ENCODE peak calls at places on chromosomes 16 and 17, in seven cellular contexts. U is GM12878, S is esophagus squamous epithelium, M is endothelial cell, N is WTC11, G is cardiac muscle cell, Q is neural crest cell. Z is an unnamed sample.

GRCh38 chr17:69254187-69254586 is 25.6 kb upstream of the ABCA10 start:
- DNase-seq in U (no peak), S (no peak), M (no peak), N (no peak), G (no peak), Q (no peak), Z (no peak)

GRCh38 chr16:83954577-83955016 is 1.6 kb downstream of the OSGIN1 start:
- DNase-seq in U (no peak), S (no peak), M (no peak), N (no peak), G (no peak), Q (no peak), Z (no peak)

GRCh38 chr16:73949574-73950348 is 346.9 kb upstream of the PSMD7 start:
- DNase-seq in U (no peak), S (no peak), M (no peak), N (no peak), G (no peak), Q (no peak), Z (no peak)

GRCh38 chr16:31386157-31386984 is 6.8 kb upstream of the ITGAD start:
- DNase-seq in U (no peak), S (no peak), M (no peak), N (no peak), G (peak), Q (no peak), Z (no peak)

GRCh38 chr17:79188679-79189078 is 114.1 kb downstream of the ENGASE start:
- DNase-seq in U (no peak), S (no peak), M (no peak), N (no peak), G (no peak), Q (no peak), Z (no peak)

GRCh38 chr17:7404737-7405412 is 978 bp upstream of the TMEM256 start:
- DNase-seq in U (no peak), S (no peak), M (peak), N (peak), G (peak), Q (peak), Z (peak)

GRCh38 chr17:2085648-2085949 is 30.7 kb downstream of the HIC1 start:
- DNase-seq in U (no peak), S (no peak), M (no peak), N (no peak), G (no peak), Q (no peak), Z (no peak)

GRCh38 chr17:13067629-13068303 is 49.9 kb upstream of the ELAC2 start:
- DNase-seq in U (no peak), S (no peak), M (no peak), N (no peak), G (no peak), Q (no peak), Z (no peak)

GRCh38 chr17:6098050-6098449 is 27.9 kb downstream of the WSCD1 start:
- DNase-seq in U (no peak), S (no peak), M (no peak), N (no peak), G (no peak), Q (no peak), Z (no peak)

GRCh38 chr17:19311016-19311415 is 51.5 kb downstream of the B9D1 start:
- DNase-seq in U (no peak), S (no peak), M (no peak), N (no peak), G (no peak), Q (no peak), Z (no peak)

GRCh38 chr17:63019138-63019873 is 53.3 kb downstream of the TANC2 start:
- DNase-seq in U (no peak), S (no peak), M (no peak), N (no peak), G (no peak), Q (no peak), Z (no peak)

GRCh38 chr17:29618272-29619065 is 4.2 kb downstream of the CORO6 start:
- DNase-seq in U (no peak), S (no peak), M (no peak), N (no peak), G (no peak), Q (no peak), Z (no peak)

GRCh38 chr16:20853076-20853597 is 46.8 kb downstream of the REXO5 start:
- DNase-seq in U (no peak), S (no peak), M (no peak), N (no peak), G (peak), Q (no peak), Z (no peak)

GRCh38 chr16:48860341-48860740 is 250.4 kb upstream of the N4BP1 start:
- DNase-seq in U (no peak), S (no peak), M (no peak), N (no peak), G (no peak), Q (no peak), Z (no peak)

GRCh38 chr16:3664187-3664896 is 9.9 kb downstream of the DNASE1 start:
- DNase-seq in U (no peak), S (no peak), M (no peak), N (no peak), G (no peak), Q (no peak), Z (no peak)

GRCh38 chr17:50691550-50692447 is 15.9 kb downstream of the ANKRD40 start:
- DNase-seq in U (no peak), S (no peak), M (no peak), N (no peak), G (no peak), Q (no peak), Z (no peak)

GRCh38 chr16:78523212-78523995 is 423.9 kb downstream of the WWOX start:
- DNase-seq in U (no peak), S (no peak), M (no peak), N (no peak), G (no peak), Q (no peak), Z (peak)

GRCh38 chr17:34826332-34826731 is 134.9 kb downstream of the CCT6B start:
- DNase-seq in U (no peak), S (no peak), M (no peak), N (no peak), G (no peak), Q (peak), Z (no peak)

GRCh38 chr16:76535-77272 is 1.3 kb upstream of the MPG start:
- DNase-seq in U (no peak), S (no peak), M (peak), N (no peak), G (no peak), Q (no peak), Z (no peak)

GRCh38 chr17:8019665-8020064 is 17.2 kb downstream of the GUCY2D start:
- DNase-seq in U (no peak), S (no peak), M (no peak), N (no peak), G (no peak), Q (no peak), Z (no peak)

GRCh38 chr17:66451188-66452149 is 149.1 kb downstream of the PRKCA start:
- DNase-seq in U (no peak), S (no peak), M (peak), N (peak), G (peak), Q (peak), Z (peak)

DNA sequence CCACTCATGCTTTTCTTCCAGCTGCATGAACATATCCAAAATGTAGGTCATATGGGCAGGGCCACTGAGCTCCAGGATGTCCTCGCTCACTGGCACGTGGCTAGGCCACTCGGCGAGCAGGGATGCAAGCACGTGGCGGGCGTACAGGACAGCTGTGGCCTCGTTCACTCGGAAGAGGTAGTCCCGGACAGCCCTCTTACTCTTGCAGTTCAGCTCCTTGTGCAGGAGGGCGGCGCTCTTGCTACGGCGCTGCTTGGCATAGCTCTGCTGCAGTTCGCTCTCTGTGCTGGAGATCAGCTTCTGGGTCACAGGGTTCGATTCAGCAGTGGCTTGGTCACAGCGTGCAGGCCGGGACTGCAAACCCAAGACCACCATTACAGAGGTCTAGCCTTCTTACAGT is 53.1 kb upstream of the ATP2A3 start:
- DNase-seq in U (no peak), S (no peak), M (no peak), N (peak), G (no peak), Q (no peak), Z (no peak)
- TF ChIP-seq CTCF in U (peak), S (no peak), M (peak), N (no peak), G (no peak), Q (peak), Z (no peak)

GRCh38 chr16:85172465-85173071 is 60.3 kb upstream of the CIBAR2 start:
- DNase-seq in U (no peak), S (no peak), M (no peak), N (peak), G (peak), Q (no peak), Z (peak)
- TF ChIP-seq CTCF in U (peak), S (peak), M (no peak), N (no peak), G (peak), Q (peak), Z (no peak)

DNA sequence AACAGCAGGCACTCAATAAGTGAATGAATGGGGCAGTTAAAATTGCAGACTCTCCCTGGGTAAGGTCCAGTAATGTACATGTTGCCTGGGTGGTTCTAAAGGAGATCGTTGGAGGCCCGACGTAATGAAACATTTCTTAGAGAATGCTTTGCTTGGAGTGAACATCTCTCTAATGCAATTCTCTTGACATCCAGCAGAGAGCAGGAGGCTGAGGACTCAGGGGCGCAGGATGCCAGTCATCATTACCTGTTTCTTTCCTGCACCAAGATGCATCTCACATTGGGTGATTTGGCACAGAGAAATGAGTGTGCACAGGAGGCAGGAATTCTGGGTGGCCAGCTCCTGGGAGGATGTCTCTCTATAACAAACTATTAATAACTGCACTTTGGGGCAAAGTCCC is 130.3 kb upstream of the RBBP6 start:
- DNase-seq in U (no peak), S (no peak), M (no peak), N (no peak), G (peak), Q (no peak), Z (no peak)
- TF ChIP-seq CTCF in U (peak), S (no peak), M (no peak), N (peak), G (no peak), Q (peak), Z (peak)

GRCh38 chr17:33464669-33465275 is 171.7 kb upstream of the ASIC2 start:
- DNase-seq in U (no peak), S (no peak), M (no peak), N (no peak), G (peak), Q (no peak), Z (no peak)
- TF ChIP-seq CTCF in U (no peak), S (no peak), M (no peak), N (no peak), G (no peak), Q (no peak), Z (no peak)

GRCh38 chr16:88195911-88196465 is 186.8 kb upstream of the ZNF469 start:
- DNase-seq in U (no peak), S (no peak), M (no peak), N (no peak), G (no peak), Q (no peak), Z (no peak)

GRCh38 chr16:88196471-88197400 is 186.0 kb upstream of the ZNF469 start:
- DNase-seq in U (no peak), S (no peak), M (no peak), N (no peak), G (no peak), Q (no peak), Z (no peak)

GRCh38 chr16:88195021-88195581 is 187.7 kb upstream of the ZNF469 start:
- DNase-seq in U (no peak), S (no peak), M (no peak), N (no peak), G (no peak), Q (no peak), Z (peak)

GRCh38 chr16:88192601-88193000 is 190.2 kb upstream of the ZNF469 start:
- DNase-seq in U (no peak), S (no peak), M (no peak), N (no peak), G (no peak), Q (no peak), Z (no peak)

GRCh38 chr16:88194397-88195020 is 188.2 kb upstream of the ZNF469 start:
- DNase-seq in U (no peak), S (no peak), M (no peak), N (no peak), G (no peak), Q (no peak), Z (no peak)
- TF ChIP-seq CTCF in U (no peak), S (no peak), M (no peak), N (no peak), G (no peak), Q (peak), Z (no peak)

GRCh38 chr16:87172632-87173031 is 144.6 kb downstream of the C16orf95 start:
- DNase-seq in U (no peak), S (no peak), M (no peak), N (no peak), G (no peak), Q (no peak), Z (no peak)
- TF ChIP-seq CTCF in U (no peak), S (no peak), M (no peak), N (no peak), G (peak), Q (no peak), Z (peak)

DNA sequence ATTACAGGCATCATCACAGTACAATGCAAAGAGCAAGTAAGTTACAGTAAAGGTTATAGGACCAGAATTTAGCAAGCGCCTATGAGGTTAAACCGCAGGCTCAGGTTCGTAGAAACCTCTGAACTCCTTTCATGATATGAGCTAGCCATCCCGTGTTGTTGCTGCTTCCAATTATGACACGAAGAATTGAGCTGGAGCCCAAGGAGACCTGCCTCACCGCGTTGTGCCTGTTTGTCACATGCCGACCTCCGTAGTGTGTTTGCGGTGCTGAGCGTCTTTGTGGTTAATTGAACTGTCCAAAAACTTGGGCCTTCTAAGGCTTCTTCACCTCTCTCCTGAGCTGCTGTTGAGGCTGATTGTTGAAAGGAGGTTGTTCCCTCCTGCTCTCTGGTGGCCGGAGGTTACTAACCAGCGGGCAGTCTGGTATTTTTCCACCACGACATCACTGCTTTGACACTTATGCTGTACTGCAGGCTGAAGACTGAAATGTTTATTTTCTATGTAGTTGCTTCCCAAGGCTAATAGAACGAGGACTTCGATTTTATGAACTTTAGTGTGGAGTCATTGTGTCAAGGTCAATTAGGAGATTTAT is 67.5 kb downstream of the SEC14L1 start:
- DNase-seq in U (no peak), S (no peak), M (peak), N (peak), G (peak), Q (no peak), Z (no peak)
- TF ChIP-seq CTCF in U (no peak), S (no peak), M (no peak), N (no peak), G (peak), Q (no peak), Z (no peak)

GRCh38 chr16:84993926-84994325 is 17.4 kb downstream of the ZDHHC7 start:
- DNase-seq in U (no peak), S (no peak), M (no peak), N (no peak), G (no peak), Q (no peak), Z (no peak)

GRCh38 chr16:84999200-84999599 is 12.1 kb downstream of the ZDHHC7 start:
- DNase-seq in U (no peak), S (no peak), M (no peak), N (no peak), G (no peak), Q (no peak), Z (no peak)

GRCh38 chr16:84995666-84996065 is 15.7 kb downstream of the ZDHHC7 start:
- DNase-seq in U (no peak), S (no peak), M (no peak), N (no peak), G (no peak), Q (no peak), Z (no peak)

GRCh38 chr16:84999857-85000480 is 11.4 kb downstream of the ZDHHC7 start:
- DNase-seq in U (no peak), S (no peak), M (no peak), N (no peak), G (no peak), Q (no peak), Z (no peak)

GRCh38 chr16:84996365-84996764 is 15.0 kb downstream of the ZDHHC7 start:
- DNase-seq in U (no peak), S (no peak), M (no peak), N (no peak), G (no peak), Q (no peak), Z (no peak)
- TF ChIP-seq CTCF in U (no peak), S (no peak), M (no peak), N (no peak), G (no peak), Q (no peak), Z (no peak)

DNA sequence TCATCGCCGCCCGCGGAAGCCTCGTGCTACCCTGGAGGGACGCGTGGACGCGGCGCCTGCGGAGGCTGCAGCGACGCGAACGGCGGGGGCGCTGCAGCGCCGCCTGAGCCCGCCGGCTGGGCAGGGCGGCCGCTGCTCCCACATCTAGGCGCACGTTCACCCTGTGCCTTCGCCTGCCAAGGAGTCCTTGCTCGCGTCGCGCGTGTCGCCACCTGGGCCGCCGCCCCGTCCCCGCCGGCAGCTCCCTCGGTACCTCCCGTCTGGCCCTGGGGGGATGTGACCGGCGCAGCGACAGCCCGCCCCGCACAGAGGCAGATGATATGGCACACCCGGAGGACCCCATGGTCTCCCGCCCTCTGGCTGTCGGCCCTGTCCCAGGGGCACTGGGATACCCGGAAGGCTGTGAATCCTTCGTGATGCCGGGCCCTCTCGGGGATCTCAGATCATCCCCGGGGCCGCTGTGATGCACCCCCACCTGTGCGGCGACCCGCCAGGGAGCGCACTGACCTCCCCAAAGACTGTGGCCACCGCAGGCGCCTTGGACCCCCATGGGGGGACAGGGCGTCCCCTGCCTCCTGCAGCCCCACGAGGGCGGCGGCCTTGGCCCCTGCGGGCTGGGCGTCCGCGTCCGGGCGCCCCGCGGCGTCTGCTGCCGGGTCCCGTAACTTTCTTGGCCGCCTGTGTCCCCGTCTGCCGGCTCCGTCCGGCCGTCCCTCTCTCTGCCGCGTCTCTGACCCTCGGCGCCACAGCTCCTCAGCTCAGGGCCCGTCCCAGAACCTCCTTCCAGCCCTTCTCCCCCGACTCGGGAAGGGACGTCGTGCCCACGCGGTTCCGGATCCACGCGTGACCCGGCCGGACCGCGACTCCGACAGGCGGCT is 689 bp upstream of the TBC1D24 start:
- DNase-seq in U (no peak), S (no peak), M (peak), N (peak), G (peak), Q (peak), Z (peak)
- TF ChIP-seq CTCF in U (peak), S (peak), M (no peak), N (no peak), G (peak), Q (peak), Z (no peak)

Z was measured in nephron progenitor cell.